ENCODE peak calls at places on chromosomes 16 and 17, in eight cellular contexts. One of them, this sample, is unnamed.

GRCh38 chr17:63450551-63450950 is 4.4 kb upstream of the CYB561 start:
- DNase-seq in fibroblast of lung: peak; percentile 27
- DNase-seq in breast epithelium: no peak
- DNase-seq in hepatocyte: no peak
- DNase-seq in GM23248: peak; percentile 47
- DNase-seq in stomach: no peak
- DNase-seq in transverse colon: no peak
- DNase-seq in mammary epithelial cell: no peak
- DNase-seq in this sample: no peak

GRCh38 chr16:16150117-16150877 is 73.0 kb downstream of the ABCC6 start:
- DNase-seq in fibroblast of lung: peak; percentile 63
- DNase-seq in breast epithelium: no peak
- DNase-seq in hepatocyte: peak; percentile 35
- DNase-seq in GM23248: peak; percentile 53
- DNase-seq in stomach: no peak
- DNase-seq in transverse colon: peak; percentile 48
- DNase-seq in mammary epithelial cell: no peak
- DNase-seq in this sample: peak; percentile 56

GRCh38 chr16:26330654-26331053 is 638.9 kb downstream of the HS3ST4 start:
- DNase-seq in fibroblast of lung: no peak
- DNase-seq in breast epithelium: no peak
- DNase-seq in hepatocyte: no peak
- DNase-seq in GM23248: no peak
- DNase-seq in stomach: no peak
- DNase-seq in transverse colon: no peak
- DNase-seq in mammary epithelial cell: no peak
- DNase-seq in this sample: no peak

GRCh38 chr17:36068524-36068923 is 4.5 kb downstream of the CCL18 start:
- DNase-seq in fibroblast of lung: no peak
- DNase-seq in breast epithelium: no peak
- DNase-seq in hepatocyte: no peak
- DNase-seq in GM23248: no peak
- DNase-seq in stomach: no peak
- DNase-seq in transverse colon: no peak
- DNase-seq in mammary epithelial cell: no peak
- DNase-seq in this sample: peak; percentile 13

GRCh38 chr16:69217433-69217832 is 30.5 kb downstream of the SNTB2 start:
- DNase-seq in fibroblast of lung: peak; percentile 78
- DNase-seq in breast epithelium: no peak
- DNase-seq in hepatocyte: peak; percentile 40
- DNase-seq in GM23248: peak; percentile 74
- DNase-seq in stomach: no peak
- DNase-seq in transverse colon: no peak
- DNase-seq in mammary epithelial cell: peak; percentile 49
- DNase-seq in this sample: no peak

GRCh38 chr16:50593410-50594139 is 45.4 kb downstream of the NKD1 start:
- DNase-seq in fibroblast of lung: no peak
- DNase-seq in breast epithelium: no peak
- DNase-seq in hepatocyte: no peak
- DNase-seq in GM23248: no peak
- DNase-seq in stomach: no peak
- DNase-seq in transverse colon: no peak
- DNase-seq in mammary epithelial cell: no peak
- DNase-seq in this sample: no peak

GRCh38 chr16:64276646-64277045 is 845.2 kb downstream of the CDH11 start:
- DNase-seq in fibroblast of lung: no peak
- DNase-seq in breast epithelium: no peak
- DNase-seq in hepatocyte: no peak
- DNase-seq in GM23248: no peak
- DNase-seq in stomach: no peak
- DNase-seq in transverse colon: no peak
- DNase-seq in mammary epithelial cell: no peak
- DNase-seq in this sample: no peak

GRCh38 chr16:66030036-66030435 is 336.5 kb upstream of the CDH5 start:
- DNase-seq in fibroblast of lung: peak; percentile 82
- DNase-seq in breast epithelium: no peak
- DNase-seq in hepatocyte: no peak
- DNase-seq in GM23248: peak; percentile 49
- DNase-seq in stomach: no peak
- DNase-seq in transverse colon: no peak
- DNase-seq in mammary epithelial cell: no peak
- DNase-seq in this sample: peak; percentile 64

GRCh38 chr16:67259705-67260104 is 10.9 kb downstream of the SLC9A5 start:
- DNase-seq in fibroblast of lung: no peak
- DNase-seq in breast epithelium: no peak
- DNase-seq in hepatocyte: no peak
- DNase-seq in GM23248: no peak
- DNase-seq in stomach: no peak
- DNase-seq in transverse colon: no peak
- DNase-seq in mammary epithelial cell: no peak
- DNase-seq in this sample: no peak

GRCh38 chr17:17603178-17603894 is 11.8 kb upstream of the PEMT start:
- DNase-seq in fibroblast of lung: no peak
- DNase-seq in breast epithelium: no peak
- DNase-seq in hepatocyte: no peak
- DNase-seq in GM23248: no peak
- DNase-seq in stomach: no peak
- DNase-seq in transverse colon: no peak
- DNase-seq in mammary epithelial cell: no peak
- DNase-seq in this sample: no peak

DNA sequence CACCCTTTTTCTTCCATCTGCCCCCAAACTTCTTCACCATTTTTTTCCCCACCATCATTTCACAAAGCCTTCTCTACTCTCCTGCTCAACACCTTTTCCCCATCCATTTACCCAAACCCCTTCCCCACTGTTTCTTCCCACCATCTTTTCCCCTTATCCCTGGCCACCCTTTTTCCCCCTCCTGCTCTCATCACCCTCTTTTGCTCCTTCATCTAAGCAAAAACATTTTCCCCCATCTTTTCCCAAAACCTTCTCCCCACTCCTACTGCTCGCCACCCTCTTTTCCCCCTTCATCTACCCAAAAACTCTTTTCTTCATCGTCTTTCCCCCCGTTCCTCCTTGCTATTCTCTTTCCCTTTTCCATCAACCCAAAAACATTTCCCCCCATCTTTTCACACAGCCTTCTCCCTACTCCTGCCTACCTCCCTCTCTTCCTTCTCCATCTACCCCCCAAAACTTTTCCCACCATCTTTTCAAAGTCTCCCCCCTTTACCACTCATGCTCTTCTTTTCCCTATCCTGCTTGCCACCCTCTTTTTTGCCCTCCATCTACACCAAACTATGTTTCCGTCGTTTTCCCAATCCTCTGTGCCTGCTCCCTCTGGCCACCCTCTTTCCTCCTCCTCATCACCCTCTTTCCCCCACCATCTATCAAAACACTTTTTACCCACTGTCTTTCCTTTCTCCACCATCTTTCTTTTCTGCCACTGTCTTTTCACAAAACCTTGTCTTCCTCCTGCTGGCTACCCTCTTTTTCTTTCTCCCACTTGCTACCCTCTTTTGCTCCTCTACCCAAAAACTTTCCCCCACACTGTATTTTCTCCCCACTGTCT is 205.8 kb upstream of the WSB1 start:
- DNase-seq in fibroblast of lung: no peak
- DNase-seq in breast epithelium: no peak
- DNase-seq in hepatocyte: no peak
- DNase-seq in GM23248: no peak
- DNase-seq in stomach: no peak
- DNase-seq in transverse colon: no peak
- DNase-seq in mammary epithelial cell: no peak
- DNase-seq in this sample: no peak
- H3K4me1 ChIP-seq in fibroblast of lung: no peaks in the 10 kb centered on the region
- H3K4me1 ChIP-seq in breast epithelium: no peaks in the 10 kb centered on the region
- H3K4me1 ChIP-seq in hepatocyte: no peaks in the 10 kb centered on the region
- H3K4me1 ChIP-seq in GM23248: no peaks in the 10 kb centered on the region
- H3K4me1 ChIP-seq in stomach: no peaks in the 10 kb centered on the region
- H3K4me1 ChIP-seq in transverse colon: no peaks in the 10 kb centered on the region
- H3K4me1 ChIP-seq in mammary epithelial cell: no peaks in the 10 kb centered on the region
- H3K4me1 ChIP-seq in this sample: no peaks in the 10 kb centered on the region

GRCh38 chr17:31491794-31492171 is 100.3 kb downstream of the RAB11FIP4 start:
- DNase-seq in fibroblast of lung: no peak
- DNase-seq in breast epithelium: no peak
- DNase-seq in hepatocyte: no peak
- DNase-seq in GM23248: no peak
- DNase-seq in stomach: no peak
- DNase-seq in transverse colon: no peak
- DNase-seq in mammary epithelial cell: peak; percentile 25
- DNase-seq in this sample: peak; percentile 72
- H3K27ac ChIP-seq in fibroblast of lung: no peak overlapping the region
- H3K27ac ChIP-seq in breast epithelium: no peak overlapping the region
- H3K27ac ChIP-seq in hepatocyte: no peak overlapping the region
- H3K27ac ChIP-seq in GM23248: no peak overlapping the region
- H3K27ac ChIP-seq in stomach: no peak overlapping the region
- H3K27ac ChIP-seq in transverse colon: peak overlapping the region; percentile 94
- H3K27ac ChIP-seq in mammary epithelial cell: no peak overlapping the region
- H3K27ac ChIP-seq in this sample: no peak overlapping the region

GRCh38 chr17:8160224-8160577 is 2.5 kb downstream of the VAMP2 start:
- DNase-seq in fibroblast of lung: no peak
- DNase-seq in breast epithelium: no peak
- DNase-seq in hepatocyte: no peak
- DNase-seq in GM23248: no peak
- DNase-seq in stomach: no peak
- DNase-seq in transverse colon: no peak
- DNase-seq in mammary epithelial cell: no peak
- DNase-seq in this sample: no peak

GRCh38 chr17:8159459-8160223 is 3.1 kb downstream of the VAMP2 start:
- DNase-seq in fibroblast of lung: no peak
- DNase-seq in breast epithelium: no peak
- DNase-seq in hepatocyte: no peak
- DNase-seq in GM23248: no peak
- DNase-seq in stomach: no peak
- DNase-seq in transverse colon: no peak
- DNase-seq in mammary epithelial cell: no peak
- DNase-seq in this sample: no peak

GRCh38 chr17:8160741-8161221 is 2.0 kb downstream of the VAMP2 start:
- DNase-seq in fibroblast of lung: no peak
- DNase-seq in breast epithelium: no peak
- DNase-seq in hepatocyte: no peak
- DNase-seq in GM23248: no peak
- DNase-seq in stomach: no peak
- DNase-seq in transverse colon: no peak
- DNase-seq in mammary epithelial cell: no peak
- DNase-seq in this sample: no peak

GRCh38 chr17:8158267-8159031 is 4.3 kb downstream of the VAMP2 start:
- DNase-seq in fibroblast of lung: peak; percentile 71
- DNase-seq in breast epithelium: peak; percentile 93
- DNase-seq in hepatocyte: peak; percentile 94
- DNase-seq in GM23248: peak; percentile 92
- DNase-seq in stomach: peak; percentile 97
- DNase-seq in transverse colon: peak; percentile 97
- DNase-seq in mammary epithelial cell: peak; percentile 71
- DNase-seq in this sample: peak; percentile 86

GRCh38 chr17:8159032-8159400 is 3.7 kb downstream of the VAMP2 start:
- DNase-seq in fibroblast of lung: no peak
- DNase-seq in breast epithelium: no peak
- DNase-seq in hepatocyte: no peak
- DNase-seq in GM23248: no peak
- DNase-seq in stomach: no peak
- DNase-seq in transverse colon: no peak
- DNase-seq in mammary epithelial cell: no peak
- DNase-seq in this sample: no peak
- H3K4me1 ChIP-seq in fibroblast of lung: peaks cover 39% of the 10 kb centered on the region
- H3K4me1 ChIP-seq in breast epithelium: peaks cover 9% of the 10 kb centered on the region
- H3K4me1 ChIP-seq in hepatocyte: peaks cover 33% of the 10 kb centered on the region
- H3K4me1 ChIP-seq in GM23248: peaks cover 40% of the 10 kb centered on the region
- H3K4me1 ChIP-seq in stomach: peaks cover 61% of the 10 kb centered on the region
- H3K4me1 ChIP-seq in transverse colon: peaks cover 28% of the 10 kb centered on the region
- H3K4me1 ChIP-seq in mammary epithelial cell: peaks cover 36% of the 10 kb centered on the region
- H3K4me1 ChIP-seq in this sample: peaks cover 10% of the 10 kb centered on the region

GRCh38 chr16:87918866-87919680 is 17.3 kb downstream of the CA5A start:
- DNase-seq in fibroblast of lung: no peak
- DNase-seq in breast epithelium: no peak
- DNase-seq in hepatocyte: no peak
- DNase-seq in GM23248: peak; percentile 74
- DNase-seq in stomach: no peak
- DNase-seq in transverse colon: no peak
- DNase-seq in mammary epithelial cell: no peak
- DNase-seq in this sample: no peak
- H3K27ac ChIP-seq in fibroblast of lung: no peak overlapping the region
- H3K27ac ChIP-seq in breast epithelium: peak overlapping the region; percentile 35
- H3K27ac ChIP-seq in hepatocyte: no peak overlapping the region
- H3K27ac ChIP-seq in GM23248: peak overlapping the region; percentile 77
- H3K27ac ChIP-seq in stomach: no peak overlapping the region
- H3K27ac ChIP-seq in transverse colon: no peak overlapping the region
- H3K27ac ChIP-seq in mammary epithelial cell: no peak overlapping the region
- H3K27ac ChIP-seq in this sample: no peak overlapping the region

DNA sequence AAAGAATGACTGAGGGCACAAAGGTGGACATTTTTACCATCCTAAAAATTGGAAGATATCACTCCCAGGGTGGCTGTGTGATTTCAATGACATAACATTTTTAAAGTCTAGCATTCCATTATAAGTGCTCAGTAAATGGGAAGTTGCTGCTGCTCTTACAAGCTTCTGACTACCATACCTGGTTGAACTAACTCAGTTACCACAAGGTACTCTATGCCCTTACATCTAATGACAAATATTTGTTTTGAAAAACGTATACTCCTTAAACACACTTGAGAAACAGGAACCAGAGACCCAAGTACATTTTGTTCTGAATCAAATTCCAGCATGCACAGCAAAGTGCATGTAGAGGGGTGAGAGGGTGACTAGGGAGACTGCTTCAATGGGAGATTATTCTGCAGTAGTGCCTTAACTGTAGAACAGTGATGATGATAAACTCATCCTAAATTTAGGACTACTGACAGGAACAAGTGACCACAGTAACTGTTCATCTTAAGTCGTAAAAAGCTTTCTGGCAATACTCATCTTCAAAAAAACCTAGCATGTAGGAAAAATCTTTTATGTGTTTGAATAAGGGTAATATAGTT is 83.5 kb downstream of the KANSL1 start:
- DNase-seq in fibroblast of lung: no peak
- DNase-seq in breast epithelium: no peak
- DNase-seq in hepatocyte: no peak
- DNase-seq in GM23248: no peak
- DNase-seq in stomach: no peak
- DNase-seq in transverse colon: no peak
- DNase-seq in mammary epithelial cell: no peak
- DNase-seq in this sample: no peak
- H3K4me1 ChIP-seq in fibroblast of lung: no peaks in the 10 kb centered on the region
- H3K4me1 ChIP-seq in breast epithelium: no peaks in the 10 kb centered on the region
- H3K4me1 ChIP-seq in hepatocyte: peaks cover 29% of the 10 kb centered on the region
- H3K4me1 ChIP-seq in GM23248: peaks cover 5% of the 10 kb centered on the region
- H3K4me1 ChIP-seq in stomach: peaks cover 81% of the 10 kb centered on the region
- H3K4me1 ChIP-seq in transverse colon: peaks cover 36% of the 10 kb centered on the region
- H3K4me1 ChIP-seq in mammary epithelial cell: peaks cover 11% of the 10 kb centered on the region
- H3K4me1 ChIP-seq in this sample: no peaks in the 10 kb centered on the region